ENCODE peak calls at places on chromosomes 1 and 21, in ten cellular contexts. H, D, Y, E, J, T, S, K, P and R are unnamed samples.

GRCh38 chr1:27557596-27558340 is 46.2 kb downstream of the AHDC1 start:
- DNase-seq in Y (peak), P (no peak), H (no peak), K (no peak), S (no peak), D (peak), T (no peak), E (no peak), J (no peak), R (no peak)

GRCh38 chr1:22850681-22851080 is 122.0 kb downstream of the LACTBL1 start:
- DNase-seq in E (no peak), S (peak), P (peak), J (peak), Y (no peak), T (no peak), D (no peak), K (peak), H (no peak), R (peak)

GRCh38 chr1:116179886-116180474 is 68.8 kb downstream of the MAB21L3 start:
- DNase-seq in S (no peak), K (no peak), H (no peak), P (no peak), T (no peak), J (no peak), D (no peak), E (no peak), Y (no peak), R (no peak)

GRCh38 chr1:166874464-166874863 is 1.6 kb downstream of the TADA1 start:
- DNase-seq in P (no peak), H (no peak), Y (no peak), K (no peak), J (no peak), E (no peak), S (no peak), T (no peak), D (no peak), R (no peak)

GRCh38 chr1:58824753-58825389 is 41.0 kb upstream of the JUN start:
- DNase-seq in D (peak), K (no peak), S (no peak), T (no peak), E (no peak), J (no peak), Y (no peak), P (no peak), H (no peak), R (no peak)

GRCh38 chr1:214933375-214933774 is 149.2 kb upstream of the KCNK2 start:
- DNase-seq in P (no peak), D (no peak), Y (no peak), J (no peak), K (no peak), H (no peak), E (no peak), T (no peak), S (no peak), R (no peak)

GRCh38 chr21:42297372-42297771 is 17.8 kb downstream of the TFF3 start:
- DNase-seq in T (no peak), E (no peak), P (no peak), S (no peak), K (no peak), Y (no peak), D (no peak), H (no peak), J (no peak), R (no peak)

GRCh38 chr1:181076852-181077251 is 11.6 kb upstream of the IER5 start:
- DNase-seq in S (no peak), K (no peak), P (no peak), D (no peak), Y (no peak), J (no peak), T (no peak), H (no peak), E (no peak), R (no peak)

GRCh38 chr1:217857061-217857460 is 225.9 kb downstream of the SPATA17 start:
- DNase-seq in J (peak), E (no peak), K (no peak), Y (no peak), S (no peak), T (no peak), D (no peak), P (peak), H (no peak), R (peak)

GRCh38 chr1:20087668-20088067 is 17.7 kb downstream of the PLA2G5 start:
- DNase-seq in S (no peak), D (no peak), P (no peak), Y (no peak), E (no peak), J (no peak), T (no peak), K (no peak), H (peak), R (no peak)

GRCh38 chr1:182374101-182374834 is 17.3 kb downstream of the GLUL start:
- DNase-seq in D (no peak), S (no peak), E (no peak), T (no peak), Y (no peak), J (no peak), K (no peak), H (no peak), P (no peak), R (no peak)

GRCh38 chr1:30842698-30843354 is 65.7 kb downstream of the SDC3 start:
- DNase-seq in Y (no peak), K (no peak), H (no peak), T (no peak), P (peak), E (no peak), D (no peak), S (no peak), J (peak), R (no peak)

GRCh38 chr1:95408506-95409136 is 174.6 kb downstream of the RWDD3 start:
- DNase-seq in J (no peak), K (no peak), T (no peak), E (no peak), Y (no peak), S (no peak), D (no peak), H (no peak), P (no peak), R (no peak)

GRCh38 chr1:89808429-89809117 is 12.3 kb upstream of the LRRC8D start:
- DNase-seq in J (peak), D (no peak), T (no peak), Y (no peak), S (no peak), E (no peak), P (peak), H (no peak), K (peak), R (no peak)

GRCh38 chr1:205313681-205314308 is 7.8 kb downstream of the NUAK2 start:
- DNase-seq in P (peak), Y (peak), T (peak), J (peak), S (peak), D (peak), E (no peak), H (peak), K (peak), R (peak)

GRCh38 chr21:36260030-36260787 is 59.8 kb upstream of the MORC3 start:
- DNase-seq in J (peak), E (peak), T (peak), P (peak), H (peak), D (peak), K (peak), Y (peak), S (no peak), R (peak)

GRCh38 chr1:36772837-36773495 is 261.3 kb downstream of the GRIK3 start:
- DNase-seq in J (no peak), P (no peak), K (no peak), E (no peak), D (no peak), T (no peak), S (no peak), H (no peak), Y (no peak), R (no peak)

GRCh38 chr1:214331827-214332423 is 51.0 kb downstream of the SMYD2 start:
- DNase-seq in E (no peak), H (peak), T (peak), D (no peak), S (peak), K (peak), Y (no peak), J (peak), P (peak), R (peak)

GRCh38 chr1:10045480-10046355 is 13.0 kb downstream of the UBE4B start:
- DNase-seq in Y (no peak), D (no peak), H (no peak), S (no peak), P (peak), E (no peak), K (peak), J (peak), T (peak), R (peak)

GRCh38 chr1:212700892-212701819 is 1.5 kb upstream of the BATF3 start:
- DNase-seq in P (peak), T (peak), J (peak), D (peak), Y (peak), K (peak), E (no peak), S (peak), H (peak), R (peak)
- TF ChIP-seq CTCF in P (no peak), T (peak), J (no peak), D (no peak), Y (no peak), K (no peak), E (peak), S (no peak), H (no peak), R (peak)

GRCh38 chr1:207459008-207459407 is 4.9 kb downstream of the CR2 start:
- DNase-seq in E (no peak), H (peak), K (no peak), T (no peak), J (no peak), S (no peak), Y (no peak), D (no peak), P (no peak), R (no peak)

GRCh38 chr1:207454046-207454964 is at the start of gene CR2:
- DNase-seq in K (no peak), S (peak), D (peak), T (no peak), H (peak), P (no peak), J (no peak), E (no peak), Y (peak), R (peak)

GRCh38 chr1:207453710-207454045 is 450 bp upstream of the CR2 start:
- DNase-seq in P (no peak), T (no peak), S (no peak), H (no peak), D (no peak), E (no peak), K (no peak), Y (no peak), J (peak), R (no peak)

GRCh38 chr1:207458409-207458808 is 4.3 kb downstream of the CR2 start:
- DNase-seq in E (no peak), J (no peak), Y (no peak), P (no peak), S (no peak), K (no peak), D (no peak), H (no peak), T (no peak), R (no peak)

DNA sequence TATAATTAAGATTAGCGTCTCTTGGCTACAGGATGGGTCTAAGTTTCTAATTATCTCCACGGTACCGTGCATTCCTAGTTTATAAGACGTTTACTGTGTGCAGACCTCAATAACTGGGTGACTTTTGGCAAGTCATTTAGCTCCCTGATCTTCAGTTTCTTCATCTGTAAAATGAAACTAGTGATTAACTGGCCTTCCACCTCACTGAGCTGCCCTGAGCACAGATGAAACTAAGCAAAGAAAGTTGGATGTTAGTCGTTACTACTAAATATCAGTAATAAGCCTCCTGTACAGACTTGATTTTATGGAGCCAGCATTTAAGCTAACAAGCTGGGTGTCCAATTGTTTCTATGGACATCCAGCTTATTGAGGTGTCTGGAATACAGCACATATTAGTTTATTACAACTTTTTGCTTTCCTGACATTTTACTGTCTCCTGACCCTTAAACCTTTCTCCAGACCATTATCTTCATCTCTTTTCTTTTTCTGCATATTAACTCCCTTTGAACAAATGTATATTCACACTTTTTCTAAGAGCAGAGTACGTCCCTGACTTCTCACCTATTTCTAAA is 1.1 kb downstream of the CR2 start:
- DNase-seq in D (no peak), T (no peak), P (no peak), E (no peak), S (no peak), Y (no peak), J (no peak), H (peak), K (no peak), R (no peak)
- H3K4me3 ChIP-seq in D (no peak), T (no peak), P (peak), E (no peak), S (peak), Y (no peak), J (no peak), H (peak), K (no peak), R (no peak)

DNA sequence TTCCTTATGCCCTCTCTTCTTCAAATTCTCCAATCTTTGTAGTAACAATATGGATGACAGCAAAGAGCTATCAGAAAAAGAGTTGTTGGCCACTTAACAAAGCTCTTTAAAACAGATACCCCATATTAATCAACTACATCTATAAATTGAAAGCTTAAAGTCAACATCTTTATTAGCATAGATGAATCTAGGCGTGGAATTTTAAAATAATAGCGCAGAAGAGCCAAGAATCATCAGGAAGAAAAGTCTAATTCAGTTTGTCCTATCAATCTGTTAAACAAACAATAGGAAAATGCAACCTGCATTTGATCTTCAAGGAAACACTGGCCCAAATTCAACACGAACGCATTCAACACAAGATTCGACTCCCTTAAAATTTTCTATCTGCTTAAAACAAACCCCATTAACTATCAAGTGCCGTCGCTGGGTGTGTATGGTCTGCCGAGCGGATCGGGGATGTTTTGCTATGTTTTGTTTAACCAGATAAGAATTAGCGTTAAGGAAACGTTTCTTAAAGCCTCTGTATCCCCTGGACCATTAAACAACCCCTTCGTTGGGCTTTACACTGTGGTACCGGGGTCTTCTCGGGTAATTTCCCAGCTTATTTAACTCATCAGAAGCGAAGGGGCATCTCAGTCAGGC is 1.0 kb downstream of the LYST start:
- DNase-seq in D (no peak), J (no peak), Y (no peak), K (no peak), S (no peak), H (no peak), P (peak), T (no peak), E (no peak), R (no peak)
- TF ChIP-seq CTCF in D (no peak), J (peak), Y (no peak), K (no peak), S (no peak), H (no peak), P (no peak), T (no peak), E (no peak), R (no peak)

DNA sequence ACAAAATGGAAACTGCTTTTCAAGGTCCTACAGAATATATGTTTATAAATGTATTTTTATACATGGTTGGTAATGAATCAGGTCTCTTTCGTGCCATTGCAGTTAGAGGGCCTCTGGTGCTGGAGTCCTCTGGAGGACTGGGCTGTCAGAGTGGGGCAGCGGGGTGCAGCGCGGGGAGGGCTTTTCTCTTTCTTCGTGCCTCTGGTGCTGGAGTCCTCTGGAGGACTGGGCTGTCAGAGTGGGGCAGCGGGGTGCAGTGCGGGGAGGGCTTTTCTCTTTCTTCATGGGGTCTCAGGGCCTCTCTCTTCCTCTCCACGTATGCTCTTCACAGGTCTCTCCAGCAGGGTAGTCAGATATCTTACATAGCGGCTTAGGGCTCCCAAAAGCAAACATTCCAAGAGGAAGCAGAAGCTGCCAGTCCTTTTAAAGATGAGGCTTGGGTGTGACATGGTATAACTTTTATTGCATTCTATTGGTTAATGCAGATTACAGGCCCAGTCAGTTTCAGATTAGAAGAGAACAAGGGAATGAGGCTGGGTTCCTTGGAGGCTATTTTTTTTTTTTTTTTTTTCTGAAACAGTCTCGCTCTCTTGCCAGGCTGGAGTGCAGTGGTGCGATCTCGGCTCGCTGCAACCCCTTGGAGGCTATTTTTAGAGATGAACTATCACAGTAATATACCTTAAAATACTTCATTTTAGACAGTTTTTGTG is 13.1 kb downstream of the SDCCAG8 start:
- DNase-seq in E (no peak), H (no peak), D (no peak), Y (no peak), K (peak), S (no peak), P (peak), J (no peak), T (peak), R (peak)
- H3K4me3 ChIP-seq in E (no peak), H (no peak), D (no peak), Y (no peak), K (peak), S (no peak), P (no peak), J (no peak), T (no peak), R (no peak)